ENCODE peak calls at places on chromosomes 5 and 9, in ten cellular contexts. One of them, this sample, is unnamed.

GRCh38 chr5:665541-665955 is 27.6 kb downstream of the TPPP start:
- DNase-seq in GM12878: no peak
- DNase-seq in adrenal gland: no peak
- DNase-seq in prostate gland: no peak
- DNase-seq in HepG2: no peak
- DNase-seq in sigmoid colon: peak
- DNase-seq in breast epithelium: no peak
- DNase-seq in transverse colon: no peak
- DNase-seq in spleen: no peak
- DNase-seq in A549: peak
- DNase-seq in this sample: no peak

GRCh38 chr9:128323192-128323730 is 622 bp downstream of the COQ4 start:
- DNase-seq in breast epithelium: no peak
- DNase-seq in prostate gland: no peak
- DNase-seq in transverse colon: no peak
- DNase-seq in A549: no peak
- DNase-seq in HepG2: no peak
- DNase-seq in sigmoid colon: no peak
- DNase-seq in GM12878: no peak
- DNase-seq in spleen: no peak
- DNase-seq in adrenal gland: no peak
- DNase-seq in this sample: no peak

GRCh38 chr5:110727025-110727314 is 499 bp upstream of the TMEM232 start:
- DNase-seq in A549: peak
- DNase-seq in adrenal gland: no peak
- DNase-seq in HepG2: peak
- DNase-seq in transverse colon: no peak
- DNase-seq in prostate gland: no peak
- DNase-seq in spleen: no peak
- DNase-seq in sigmoid colon: no peak
- DNase-seq in GM12878: no peak
- DNase-seq in breast epithelium: no peak
- DNase-seq in this sample: no peak

GRCh38 chr5:124235576-124235975 is 510.9 kb downstream of the ZNF608 start:
- DNase-seq in HepG2: no peak
- DNase-seq in GM12878: no peak
- DNase-seq in breast epithelium: no peak
- DNase-seq in sigmoid colon: no peak
- DNase-seq in prostate gland: no peak
- DNase-seq in A549: no peak
- DNase-seq in spleen: no peak
- DNase-seq in adrenal gland: no peak
- DNase-seq in transverse colon: no peak
- DNase-seq in this sample: no peak

GRCh38 chr9:16030513-16031185 is 477.8 kb downstream of the CCDC171 start:
- DNase-seq in adrenal gland: no peak
- DNase-seq in A549: peak
- DNase-seq in breast epithelium: no peak
- DNase-seq in transverse colon: no peak
- DNase-seq in sigmoid colon: no peak
- DNase-seq in prostate gland: no peak
- DNase-seq in HepG2: no peak
- DNase-seq in GM12878: peak
- DNase-seq in spleen: no peak
- DNase-seq in this sample: no peak

GRCh38 chr5:76689321-76690026 is 26.5 kb upstream of the F2R start:
- DNase-seq in transverse colon: no peak
- DNase-seq in breast epithelium: no peak
- DNase-seq in A549: peak
- DNase-seq in sigmoid colon: no peak
- DNase-seq in spleen: no peak
- DNase-seq in prostate gland: no peak
- DNase-seq in GM12878: no peak
- DNase-seq in adrenal gland: no peak
- DNase-seq in HepG2: no peak
- DNase-seq in this sample: no peak

GRCh38 chr5:36777105-36777757 is 99.3 kb upstream of the NIPBL start:
- DNase-seq in prostate gland: no peak
- DNase-seq in spleen: no peak
- DNase-seq in HepG2: peak
- DNase-seq in sigmoid colon: no peak
- DNase-seq in GM12878: no peak
- DNase-seq in transverse colon: peak
- DNase-seq in A549: peak
- DNase-seq in breast epithelium: no peak
- DNase-seq in adrenal gland: peak
- DNase-seq in this sample: peak

GRCh38 chr5:17436345-17436744 is 61.7 kb upstream of the TAF11L2 start:
- DNase-seq in GM12878: no peak
- DNase-seq in sigmoid colon: no peak
- DNase-seq in breast epithelium: no peak
- DNase-seq in spleen: no peak
- DNase-seq in prostate gland: no peak
- DNase-seq in A549: no peak
- DNase-seq in transverse colon: no peak
- DNase-seq in HepG2: no peak
- DNase-seq in adrenal gland: no peak
- DNase-seq in this sample: no peak

GRCh38 chr9:137666950-137667670 is 48.3 kb downstream of the EHMT1 start:
- DNase-seq in prostate gland: no peak
- DNase-seq in A549: no peak
- DNase-seq in GM12878: no peak
- DNase-seq in transverse colon: peak
- DNase-seq in spleen: peak
- DNase-seq in adrenal gland: peak
- DNase-seq in breast epithelium: no peak
- DNase-seq in HepG2: no peak
- DNase-seq in sigmoid colon: peak
- DNase-seq in this sample: peak

GRCh38 chr9:137666505-137666809 is 47.7 kb downstream of the EHMT1 start:
- DNase-seq in adrenal gland: peak
- DNase-seq in A549: no peak
- DNase-seq in transverse colon: no peak
- DNase-seq in sigmoid colon: no peak
- DNase-seq in HepG2: no peak
- DNase-seq in GM12878: no peak
- DNase-seq in spleen: peak
- DNase-seq in breast epithelium: no peak
- DNase-seq in prostate gland: no peak
- DNase-seq in this sample: peak

GRCh38 chr9:137664676-137665075 is 45.9 kb downstream of the EHMT1 start:
- DNase-seq in transverse colon: peak
- DNase-seq in sigmoid colon: no peak
- DNase-seq in GM12878: no peak
- DNase-seq in A549: peak
- DNase-seq in adrenal gland: no peak
- DNase-seq in prostate gland: peak
- DNase-seq in HepG2: peak
- DNase-seq in spleen: no peak
- DNase-seq in breast epithelium: no peak
- DNase-seq in this sample: no peak

GRCh38 chr9:137665226-137665625 is 46.4 kb downstream of the EHMT1 start:
- DNase-seq in GM12878: no peak
- DNase-seq in HepG2: no peak
- DNase-seq in adrenal gland: no peak
- DNase-seq in sigmoid colon: no peak
- DNase-seq in A549: no peak
- DNase-seq in spleen: no peak
- DNase-seq in breast epithelium: no peak
- DNase-seq in transverse colon: no peak
- DNase-seq in prostate gland: no peak
- DNase-seq in this sample: no peak

DNA sequence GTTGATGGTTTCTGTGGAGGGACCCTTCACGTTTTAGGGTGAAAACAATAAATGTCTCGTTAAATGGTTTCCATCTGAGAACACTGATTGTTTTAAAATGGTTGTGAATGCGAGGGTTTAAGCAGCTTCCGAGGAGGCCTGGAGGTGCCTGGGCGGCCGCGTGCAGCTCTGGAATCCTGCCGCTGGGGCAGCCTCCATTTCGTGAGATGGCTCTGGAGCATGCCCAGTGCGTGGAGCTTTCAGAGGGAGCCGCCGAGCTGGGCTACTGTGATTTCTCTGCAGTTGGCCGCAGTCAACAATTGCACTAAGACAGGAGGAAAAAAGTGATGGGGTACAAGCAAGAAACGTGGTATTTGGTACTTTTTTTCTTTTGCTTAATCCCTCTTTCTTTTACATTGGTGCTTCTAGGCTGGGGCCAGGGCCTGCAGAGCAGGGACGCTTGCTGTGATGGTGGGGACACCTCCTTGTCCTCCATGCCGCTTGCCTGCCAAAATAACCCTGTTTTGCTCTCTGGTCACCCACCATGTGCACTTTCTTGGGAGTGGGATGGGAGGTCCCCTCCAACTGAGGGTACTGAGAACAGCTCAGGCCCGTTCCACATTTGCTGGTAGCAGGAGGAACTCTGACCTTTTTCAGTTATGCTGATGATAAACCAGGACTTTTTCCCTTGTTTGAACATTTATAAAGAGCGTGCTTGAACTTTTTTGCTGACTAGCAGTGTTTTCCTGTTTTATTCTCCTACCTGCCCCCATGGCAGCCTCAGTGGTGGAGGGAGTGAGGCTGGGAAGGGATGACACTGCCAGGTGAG is 47.1 kb downstream of the EHMT1 start:
- DNase-seq in sigmoid colon: peak
- DNase-seq in adrenal gland: no peak
- DNase-seq in A549: no peak
- DNase-seq in HepG2: no peak
- DNase-seq in transverse colon: no peak
- DNase-seq in spleen: peak
- DNase-seq in breast epithelium: no peak
- DNase-seq in prostate gland: no peak
- DNase-seq in GM12878: no peak
- DNase-seq in this sample: no peak
- TF ChIP-seq CTCF in sigmoid colon: no peak
- TF ChIP-seq CTCF in adrenal gland: no peak
- TF ChIP-seq CTCF in A549: no peak
- TF ChIP-seq CTCF in HepG2: no peak
- TF ChIP-seq CTCF in transverse colon: peak
- TF ChIP-seq CTCF in spleen: no peak
- TF ChIP-seq CTCF in breast epithelium: no peak
- TF ChIP-seq CTCF in prostate gland: peak
- TF ChIP-seq CTCF in GM12878: no peak
- TF ChIP-seq CTCF in this sample: no peak

GRCh38 chr9:95001720-95002119 is 275.2 kb downstream of the AOPEP start:
- DNase-seq in adrenal gland: no peak
- DNase-seq in HepG2: no peak
- DNase-seq in breast epithelium: no peak
- DNase-seq in spleen: no peak
- DNase-seq in GM12878: no peak
- DNase-seq in transverse colon: no peak
- DNase-seq in sigmoid colon: no peak
- DNase-seq in prostate gland: no peak
- DNase-seq in A549: no peak
- DNase-seq in this sample: no peak

GRCh38 chr9:95000821-95001220 is 274.3 kb downstream of the AOPEP start:
- DNase-seq in transverse colon: no peak
- DNase-seq in adrenal gland: no peak
- DNase-seq in sigmoid colon: no peak
- DNase-seq in A549: no peak
- DNase-seq in GM12878: no peak
- DNase-seq in prostate gland: no peak
- DNase-seq in spleen: no peak
- DNase-seq in HepG2: no peak
- DNase-seq in breast epithelium: no peak
- DNase-seq in this sample: no peak

GRCh38 chr9:94997727-94998126 is 271.2 kb downstream of the AOPEP start:
- DNase-seq in GM12878: no peak
- DNase-seq in breast epithelium: no peak
- DNase-seq in spleen: no peak
- DNase-seq in transverse colon: no peak
- DNase-seq in prostate gland: no peak
- DNase-seq in HepG2: no peak
- DNase-seq in adrenal gland: no peak
- DNase-seq in sigmoid colon: no peak
- DNase-seq in A549: no peak
- DNase-seq in this sample: no peak

GRCh38 chr9:94996638-94997037 is 270.1 kb downstream of the AOPEP start:
- DNase-seq in prostate gland: no peak
- DNase-seq in A549: no peak
- DNase-seq in breast epithelium: no peak
- DNase-seq in transverse colon: no peak
- DNase-seq in GM12878: no peak
- DNase-seq in sigmoid colon: no peak
- DNase-seq in HepG2: no peak
- DNase-seq in spleen: no peak
- DNase-seq in adrenal gland: no peak
- DNase-seq in this sample: no peak

GRCh38 chr9:94999832-95000231 is 273.3 kb downstream of the AOPEP start:
- DNase-seq in prostate gland: no peak
- DNase-seq in adrenal gland: no peak
- DNase-seq in transverse colon: no peak
- DNase-seq in A549: no peak
- DNase-seq in sigmoid colon: no peak
- DNase-seq in breast epithelium: no peak
- DNase-seq in spleen: no peak
- DNase-seq in HepG2: no peak
- DNase-seq in GM12878: no peak
- DNase-seq in this sample: no peak
- H3K27ac ChIP-seq in prostate gland: peak
- H3K27ac ChIP-seq in adrenal gland: no peak
- H3K27ac ChIP-seq in transverse colon: peak
- H3K27ac ChIP-seq in A549: peak
- H3K27ac ChIP-seq in sigmoid colon: peak
- H3K27ac ChIP-seq in breast epithelium: no peak
- H3K27ac ChIP-seq in spleen: peak
- H3K27ac ChIP-seq in HepG2: no peak
- H3K27ac ChIP-seq in GM12878: no peak
- H3K27ac ChIP-seq in this sample: no peak

GRCh38 chr5:157339409-157339808 is 73.5 kb downstream of the CYFIP2 start:
- DNase-seq in A549: no peak
- DNase-seq in GM12878: no peak
- DNase-seq in spleen: no peak
- DNase-seq in transverse colon: no peak
- DNase-seq in adrenal gland: no peak
- DNase-seq in sigmoid colon: no peak
- DNase-seq in HepG2: no peak
- DNase-seq in prostate gland: no peak
- DNase-seq in breast epithelium: no peak
- DNase-seq in this sample: no peak

GRCh38 chr5:157335534-157336422 is 69.9 kb downstream of the CYFIP2 start:
- DNase-seq in transverse colon: no peak
- DNase-seq in prostate gland: peak
- DNase-seq in adrenal gland: no peak
- DNase-seq in spleen: no peak
- DNase-seq in A549: no peak
- DNase-seq in sigmoid colon: no peak
- DNase-seq in HepG2: no peak
- DNase-seq in breast epithelium: no peak
- DNase-seq in GM12878: no peak
- DNase-seq in this sample: no peak

GRCh38 chr5:157331807-157332206 is 65.9 kb downstream of the CYFIP2 start:
- DNase-seq in transverse colon: no peak
- DNase-seq in prostate gland: no peak
- DNase-seq in spleen: no peak
- DNase-seq in HepG2: no peak
- DNase-seq in A549: no peak
- DNase-seq in sigmoid colon: no peak
- DNase-seq in GM12878: no peak
- DNase-seq in breast epithelium: no peak
- DNase-seq in adrenal gland: no peak
- DNase-seq in this sample: no peak

DNA sequence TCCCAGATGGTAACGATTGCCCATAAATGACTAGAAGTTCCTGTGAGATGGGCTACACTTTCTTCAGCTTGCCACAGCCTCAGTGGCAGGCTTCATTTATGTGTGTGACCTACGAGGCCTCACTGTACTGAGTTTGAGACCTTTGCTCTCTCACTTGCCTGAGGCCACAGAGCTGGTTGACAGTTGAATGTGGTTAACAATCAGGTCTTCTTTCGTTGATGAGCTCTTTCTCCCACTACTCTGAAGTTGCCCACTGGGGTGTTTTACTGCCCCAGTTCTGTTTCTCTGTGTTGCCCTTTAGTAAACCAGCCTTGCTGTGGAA is 70.5 kb downstream of the CYFIP2 start:
- DNase-seq in breast epithelium: no peak
- DNase-seq in prostate gland: no peak
- DNase-seq in sigmoid colon: no peak
- DNase-seq in GM12878: no peak
- DNase-seq in transverse colon: no peak
- DNase-seq in spleen: no peak
- DNase-seq in A549: no peak
- DNase-seq in HepG2: no peak
- DNase-seq in adrenal gland: no peak
- DNase-seq in this sample: no peak
- TF ChIP-seq POLR2A in breast epithelium: no peak
- TF ChIP-seq POLR2A in prostate gland: no peak
- TF ChIP-seq POLR2A in sigmoid colon: no peak
- TF ChIP-seq POLR2A in GM12878: no peak
- TF ChIP-seq POLR2A in transverse colon: no peak
- TF ChIP-seq POLR2A in spleen: no peak
- TF ChIP-seq POLR2A in A549: no peak
- TF ChIP-seq POLR2A in HepG2: no peak
- TF ChIP-seq POLR2A in adrenal gland: no peak
- TF ChIP-seq POLR2A in this sample: no peak

DNA sequence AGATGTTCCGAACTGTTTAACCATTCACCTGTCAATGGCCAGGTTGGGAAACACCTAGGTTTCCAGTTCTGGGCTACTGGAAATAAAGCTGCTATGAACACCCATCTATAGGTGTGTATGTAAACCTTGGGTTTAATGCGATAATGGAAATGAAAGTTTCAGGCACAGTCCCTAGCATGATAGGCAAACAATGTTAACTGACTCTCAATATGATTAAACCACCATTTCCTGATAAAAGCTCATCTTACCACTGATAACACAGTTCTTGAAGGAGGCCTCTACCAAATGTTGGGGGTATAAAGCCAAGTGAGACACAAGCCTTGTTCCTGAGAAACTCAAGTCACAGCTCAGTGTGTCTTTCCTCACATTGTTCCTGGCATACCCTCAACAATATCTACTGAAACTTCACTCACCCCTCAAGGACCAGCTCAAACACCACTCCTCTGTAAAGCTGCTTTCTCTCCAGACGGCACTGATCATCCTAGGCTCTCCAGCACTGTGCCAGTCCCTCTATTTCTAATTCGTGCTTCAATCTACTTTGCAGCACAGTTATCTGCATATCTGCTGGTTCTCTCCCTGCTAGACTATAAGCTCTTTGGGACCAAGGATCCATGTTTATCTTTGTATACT is 15.8 kb downstream of the RAB14 start:
- DNase-seq in HepG2: no peak
- DNase-seq in GM12878: no peak
- DNase-seq in sigmoid colon: no peak
- DNase-seq in prostate gland: no peak
- DNase-seq in transverse colon: no peak
- DNase-seq in A549: no peak
- DNase-seq in breast epithelium: no peak
- DNase-seq in spleen: no peak
- DNase-seq in adrenal gland: no peak
- DNase-seq in this sample: no peak
- TF ChIP-seq CTCF in HepG2: no peak
- TF ChIP-seq CTCF in GM12878: no peak
- TF ChIP-seq CTCF in sigmoid colon: no peak
- TF ChIP-seq CTCF in prostate gland: no peak
- TF ChIP-seq CTCF in transverse colon: no peak
- TF ChIP-seq CTCF in A549: no peak
- TF ChIP-seq CTCF in breast epithelium: no peak
- TF ChIP-seq CTCF in spleen: no peak
- TF ChIP-seq CTCF in adrenal gland: no peak
- TF ChIP-seq CTCF in this sample: no peak